ENCODE peak calls at places on chromosomes 6 and 20, in eight cellular contexts. One of them, this sample, is unnamed.

GRCh38 chr20:44738779-44739477 is 6.7 kb upstream of the KCNK15 start:
- DNase-seq in M059J: peak; percentile 89
- DNase-seq in activated CD4-positive, alpha-beta T cell treated with anti-CD3 and anti-CD28 coated beads for 48 hours: peak; percentile 66
- DNase-seq in GM12864: peak; percentile 46
- DNase-seq in cardiac muscle cell: peak; percentile 85
- DNase-seq in stimulated activated CD4-positive, alpha-beta T cell treated with anti-CD3 and anti-CD28 coated beads, TNF-alpha, amount 100 ng/mL, for 24 hours: no peak
- DNase-seq in germinal center: peak; percentile 80
- DNase-seq in smooth muscle cell of the brain vasculature: no peak
- DNase-seq in this sample: peak; percentile 63

GRCh38 chr6:12865782-12866181 is 149.2 kb downstream of the PHACTR1 start:
- DNase-seq in M059J: no peak
- DNase-seq in activated CD4-positive, alpha-beta T cell treated with anti-CD3 and anti-CD28 coated beads for 48 hours: no peak
- DNase-seq in GM12864: no peak
- DNase-seq in cardiac muscle cell: no peak
- DNase-seq in stimulated activated CD4-positive, alpha-beta T cell treated with anti-CD3 and anti-CD28 coated beads, TNF-alpha, amount 100 ng/mL, for 24 hours: no peak
- DNase-seq in germinal center: no peak
- DNase-seq in smooth muscle cell of the brain vasculature: no peak
- DNase-seq in this sample: no peak

GRCh38 chr6:80010296-80010695 is 5.8 kb downstream of the TTK start:
- DNase-seq in M059J: no peak
- DNase-seq in activated CD4-positive, alpha-beta T cell treated with anti-CD3 and anti-CD28 coated beads for 48 hours: no peak
- DNase-seq in GM12864: no peak
- DNase-seq in cardiac muscle cell: no peak
- DNase-seq in stimulated activated CD4-positive, alpha-beta T cell treated with anti-CD3 and anti-CD28 coated beads, TNF-alpha, amount 100 ng/mL, for 24 hours: no peak
- DNase-seq in germinal center: no peak
- DNase-seq in smooth muscle cell of the brain vasculature: no peak
- DNase-seq in this sample: no peak

GRCh38 chr6:144811140-144811539 is 526.0 kb downstream of the UTRN start:
- DNase-seq in M059J: peak; percentile 17
- DNase-seq in activated CD4-positive, alpha-beta T cell treated with anti-CD3 and anti-CD28 coated beads for 48 hours: no peak
- DNase-seq in GM12864: no peak
- DNase-seq in cardiac muscle cell: peak; percentile 22
- DNase-seq in stimulated activated CD4-positive, alpha-beta T cell treated with anti-CD3 and anti-CD28 coated beads, TNF-alpha, amount 100 ng/mL, for 24 hours: no peak
- DNase-seq in germinal center: no peak
- DNase-seq in smooth muscle cell of the brain vasculature: no peak
- DNase-seq in this sample: no peak

GRCh38 chr6:27872634-27873028 is 39.6 kb downstream of the OR2B2 start:
- DNase-seq in M059J: no peak
- DNase-seq in activated CD4-positive, alpha-beta T cell treated with anti-CD3 and anti-CD28 coated beads for 48 hours: no peak
- DNase-seq in GM12864: no peak
- DNase-seq in cardiac muscle cell: no peak
- DNase-seq in stimulated activated CD4-positive, alpha-beta T cell treated with anti-CD3 and anti-CD28 coated beads, TNF-alpha, amount 100 ng/mL, for 24 hours: no peak
- DNase-seq in germinal center: peak; percentile 24
- DNase-seq in smooth muscle cell of the brain vasculature: no peak
- DNase-seq in this sample: no peak

GRCh38 chr20:35355372-35355771 is 56.4 kb downstream of the UQCC1 start:
- DNase-seq in M059J: no peak
- DNase-seq in activated CD4-positive, alpha-beta T cell treated with anti-CD3 and anti-CD28 coated beads for 48 hours: no peak
- DNase-seq in GM12864: no peak
- DNase-seq in cardiac muscle cell: no peak
- DNase-seq in stimulated activated CD4-positive, alpha-beta T cell treated with anti-CD3 and anti-CD28 coated beads, TNF-alpha, amount 100 ng/mL, for 24 hours: no peak
- DNase-seq in germinal center: no peak
- DNase-seq in smooth muscle cell of the brain vasculature: no peak
- DNase-seq in this sample: no peak

GRCh38 chr6:137231895-137232294 is 12.7 kb upstream of the IFNGR1 start:
- DNase-seq in M059J: no peak
- DNase-seq in activated CD4-positive, alpha-beta T cell treated with anti-CD3 and anti-CD28 coated beads for 48 hours: no peak
- DNase-seq in GM12864: no peak
- DNase-seq in cardiac muscle cell: no peak
- DNase-seq in stimulated activated CD4-positive, alpha-beta T cell treated with anti-CD3 and anti-CD28 coated beads, TNF-alpha, amount 100 ng/mL, for 24 hours: no peak
- DNase-seq in germinal center: no peak
- DNase-seq in smooth muscle cell of the brain vasculature: no peak
- DNase-seq in this sample: no peak

GRCh38 chr6:48535569-48535968 is 424.6 kb upstream of the PTCHD4 start:
- DNase-seq in M059J: peak; percentile 92
- DNase-seq in activated CD4-positive, alpha-beta T cell treated with anti-CD3 and anti-CD28 coated beads for 48 hours: no peak
- DNase-seq in GM12864: no peak
- DNase-seq in cardiac muscle cell: peak; percentile 81
- DNase-seq in stimulated activated CD4-positive, alpha-beta T cell treated with anti-CD3 and anti-CD28 coated beads, TNF-alpha, amount 100 ng/mL, for 24 hours: no peak
- DNase-seq in germinal center: no peak
- DNase-seq in smooth muscle cell of the brain vasculature: no peak
- DNase-seq in this sample: no peak

GRCh38 chr6:134903448-134903847 is 46.5 kb downstream of the ALDH8A1 start:
- DNase-seq in M059J: no peak
- DNase-seq in activated CD4-positive, alpha-beta T cell treated with anti-CD3 and anti-CD28 coated beads for 48 hours: no peak
- DNase-seq in GM12864: no peak
- DNase-seq in cardiac muscle cell: no peak
- DNase-seq in stimulated activated CD4-positive, alpha-beta T cell treated with anti-CD3 and anti-CD28 coated beads, TNF-alpha, amount 100 ng/mL, for 24 hours: no peak
- DNase-seq in germinal center: no peak
- DNase-seq in smooth muscle cell of the brain vasculature: no peak
- DNase-seq in this sample: no peak

GRCh38 chr6:37643851-37644672 is 53.6 kb downstream of the MDGA1 start:
- DNase-seq in M059J: no peak
- DNase-seq in activated CD4-positive, alpha-beta T cell treated with anti-CD3 and anti-CD28 coated beads for 48 hours: no peak
- DNase-seq in GM12864: no peak
- DNase-seq in cardiac muscle cell: peak; percentile 35
- DNase-seq in stimulated activated CD4-positive, alpha-beta T cell treated with anti-CD3 and anti-CD28 coated beads, TNF-alpha, amount 100 ng/mL, for 24 hours: no peak
- DNase-seq in germinal center: no peak
- DNase-seq in smooth muscle cell of the brain vasculature: no peak
- DNase-seq in this sample: no peak

GRCh38 chr6:105844275-105844848 is 241.8 kb upstream of the PRDM1 start:
- DNase-seq in M059J: no peak
- DNase-seq in activated CD4-positive, alpha-beta T cell treated with anti-CD3 and anti-CD28 coated beads for 48 hours: no peak
- DNase-seq in GM12864: no peak
- DNase-seq in cardiac muscle cell: no peak
- DNase-seq in stimulated activated CD4-positive, alpha-beta T cell treated with anti-CD3 and anti-CD28 coated beads, TNF-alpha, amount 100 ng/mL, for 24 hours: no peak
- DNase-seq in germinal center: no peak
- DNase-seq in smooth muscle cell of the brain vasculature: no peak
- DNase-seq in this sample: no peak

GRCh38 chr6:103139377-103139776 is 1720.3 kb downstream of the HACE1 start:
- DNase-seq in M059J: no peak
- DNase-seq in activated CD4-positive, alpha-beta T cell treated with anti-CD3 and anti-CD28 coated beads for 48 hours: no peak
- DNase-seq in GM12864: no peak
- DNase-seq in cardiac muscle cell: no peak
- DNase-seq in stimulated activated CD4-positive, alpha-beta T cell treated with anti-CD3 and anti-CD28 coated beads, TNF-alpha, amount 100 ng/mL, for 24 hours: no peak
- DNase-seq in germinal center: no peak
- DNase-seq in smooth muscle cell of the brain vasculature: no peak
- DNase-seq in this sample: no peak

GRCh38 chr6:12751694-12752304 is 35.2 kb downstream of the PHACTR1 start:
- DNase-seq in M059J: peak; percentile 58
- DNase-seq in activated CD4-positive, alpha-beta T cell treated with anti-CD3 and anti-CD28 coated beads for 48 hours: peak; percentile 59
- DNase-seq in GM12864: no peak
- DNase-seq in cardiac muscle cell: peak; percentile 72
- DNase-seq in stimulated activated CD4-positive, alpha-beta T cell treated with anti-CD3 and anti-CD28 coated beads, TNF-alpha, amount 100 ng/mL, for 24 hours: no peak
- DNase-seq in germinal center: peak; percentile 14
- DNase-seq in smooth muscle cell of the brain vasculature: peak; percentile 18
- DNase-seq in this sample: no peak

This sample was measured in GM12878.